ENCODE peak calls at places on chromosome 4, in eight cellular contexts. One of them, this sample, is unnamed.
A peak's percentile ranks its signal among the peaks of the same experiment; 100 is the strongest.

GRCh38 chr4:17577660-17578481 is 873 bp downstream of the LAP3 start:
- DNase-seq in IMR-90: peak; percentile 4
- DNase-seq in tibial nerve: no peak
- DNase-seq in aorta: peak; percentile 86
- DNase-seq in H9: no peak
- DNase-seq in breast epithelium: peak; percentile 31
- DNase-seq in right cardiac atrium: peak; percentile 80
- DNase-seq in CD8-positive, alpha-beta T cell: no peak
- DNase-seq in this sample: no peak

GRCh38 chr4:175635513-175635912 is 176.6 kb downstream of the GPM6A start:
- DNase-seq in IMR-90: no peak
- DNase-seq in right cardiac atrium: no peak
- DNase-seq in breast epithelium: no peak
- DNase-seq in aorta: no peak
- DNase-seq in H9: no peak
- DNase-seq in CD8-positive, alpha-beta T cell: no peak
- DNase-seq in tibial nerve: no peak
- DNase-seq in this sample: no peak

GRCh38 chr4:138175337-138175794 is 66.8 kb downstream of the SLC7A11 start:
- DNase-seq in aorta: no peak
- DNase-seq in tibial nerve: no peak
- DNase-seq in IMR-90: peak; percentile 61
- DNase-seq in breast epithelium: no peak
- DNase-seq in CD8-positive, alpha-beta T cell: no peak
- DNase-seq in right cardiac atrium: no peak
- DNase-seq in H9: no peak
- DNase-seq in this sample: no peak

GRCh38 chr4:82431026-82431745 is 796 bp downstream of the ENOPH1 start:
- DNase-seq in breast epithelium: peak; percentile 29
- DNase-seq in right cardiac atrium: no peak
- DNase-seq in aorta: no peak
- DNase-seq in H9: peak; percentile 42
- DNase-seq in tibial nerve: no peak
- DNase-seq in CD8-positive, alpha-beta T cell: peak; percentile 24
- DNase-seq in IMR-90: peak; percentile 39
- DNase-seq in this sample: peak; percentile 31

GRCh38 chr4:1283711-1284110 is 6.0 kb upstream of the MAEA start:
- DNase-seq in breast epithelium: no peak
- DNase-seq in H9: no peak
- DNase-seq in aorta: no peak
- DNase-seq in right cardiac atrium: no peak
- DNase-seq in CD8-positive, alpha-beta T cell: no peak
- DNase-seq in tibial nerve: no peak
- DNase-seq in IMR-90: no peak
- DNase-seq in this sample: no peak

GRCh38 chr4:123995939-123996338 is 599.3 kb downstream of the SPRY1 start:
- DNase-seq in H9: no peak
- DNase-seq in IMR-90: peak; percentile 88
- DNase-seq in aorta: no peak
- DNase-seq in breast epithelium: no peak
- DNase-seq in CD8-positive, alpha-beta T cell: no peak
- DNase-seq in right cardiac atrium: no peak
- DNase-seq in tibial nerve: no peak
- DNase-seq in this sample: no peak

GRCh38 chr4:100891808-100892207 is 374.0 kb upstream of the EMCN start:
- DNase-seq in IMR-90: no peak
- DNase-seq in right cardiac atrium: no peak
- DNase-seq in CD8-positive, alpha-beta T cell: no peak
- DNase-seq in breast epithelium: no peak
- DNase-seq in tibial nerve: no peak
- DNase-seq in aorta: no peak
- DNase-seq in H9: no peak
- DNase-seq in this sample: no peak

GRCh38 chr4:188780686-188781085 is 641.4 kb downstream of the TRIML1 start:
- DNase-seq in breast epithelium: no peak
- DNase-seq in tibial nerve: no peak
- DNase-seq in IMR-90: no peak
- DNase-seq in aorta: no peak
- DNase-seq in right cardiac atrium: no peak
- DNase-seq in CD8-positive, alpha-beta T cell: no peak
- DNase-seq in H9: no peak
- DNase-seq in this sample: no peak

GRCh38 chr4:151990201-151990600 is 229.4 kb upstream of the GATB start:
- DNase-seq in aorta: no peak
- DNase-seq in IMR-90: peak; percentile 41
- DNase-seq in breast epithelium: no peak
- DNase-seq in CD8-positive, alpha-beta T cell: no peak
- DNase-seq in H9: no peak
- DNase-seq in right cardiac atrium: no peak
- DNase-seq in tibial nerve: no peak
- DNase-seq in this sample: no peak

GRCh38 chr4:762211-763190 is 56.9 kb downstream of the PCGF3 start:
- DNase-seq in right cardiac atrium: no peak
- DNase-seq in tibial nerve: no peak
- DNase-seq in IMR-90: no peak
- DNase-seq in CD8-positive, alpha-beta T cell: no peak
- DNase-seq in breast epithelium: no peak
- DNase-seq in H9: no peak
- DNase-seq in aorta: no peak
- DNase-seq in this sample: no peak

GRCh38 chr4:165194368-165194767 is 13.0 kb upstream of the KLHL2 start:
- DNase-seq in tibial nerve: no peak
- DNase-seq in CD8-positive, alpha-beta T cell: no peak
- DNase-seq in IMR-90: no peak
- DNase-seq in right cardiac atrium: no peak
- DNase-seq in aorta: no peak
- DNase-seq in H9: no peak
- DNase-seq in breast epithelium: no peak
- DNase-seq in this sample: no peak

GRCh38 chr4:110543577-110543976 is 67.6 kb downstream of the ENPEP start:
- DNase-seq in tibial nerve: no peak
- DNase-seq in CD8-positive, alpha-beta T cell: no peak
- DNase-seq in breast epithelium: no peak
- DNase-seq in H9: no peak
- DNase-seq in aorta: no peak
- DNase-seq in right cardiac atrium: no peak
- DNase-seq in IMR-90: no peak
- DNase-seq in this sample: no peak

GRCh38 chr4:93475730-93476129 is 352.8 kb upstream of the ATOH1 start:
- DNase-seq in IMR-90: no peak
- DNase-seq in tibial nerve: no peak
- DNase-seq in aorta: no peak
- DNase-seq in CD8-positive, alpha-beta T cell: no peak
- DNase-seq in H9: no peak
- DNase-seq in breast epithelium: no peak
- DNase-seq in right cardiac atrium: no peak
- DNase-seq in this sample: no peak

GRCh38 chr4:71186566-71187398 is 152.0 kb upstream of the SLC4A4 start:
- DNase-seq in breast epithelium: no peak
- DNase-seq in H9: peak; percentile 63
- DNase-seq in right cardiac atrium: peak; percentile 88
- DNase-seq in tibial nerve: peak; percentile 15
- DNase-seq in aorta: peak; percentile 86
- DNase-seq in IMR-90: peak; percentile 53
- DNase-seq in CD8-positive, alpha-beta T cell: no peak
- DNase-seq in this sample: peak; percentile 66

GRCh38 chr4:186285147-186285546 is 19.2 kb downstream of the F11 start:
- DNase-seq in right cardiac atrium: no peak
- DNase-seq in IMR-90: no peak
- DNase-seq in tibial nerve: no peak
- DNase-seq in H9: no peak
- DNase-seq in CD8-positive, alpha-beta T cell: no peak
- DNase-seq in breast epithelium: no peak
- DNase-seq in aorta: no peak
- DNase-seq in this sample: no peak

GRCh38 chr4:6855692-6856297 is 53.8 kb upstream of the TBC1D14 start:
- DNase-seq in IMR-90: peak; percentile 93
- DNase-seq in H9: no peak
- DNase-seq in CD8-positive, alpha-beta T cell: no peak
- DNase-seq in right cardiac atrium: no peak
- DNase-seq in aorta: no peak
- DNase-seq in breast epithelium: no peak
- DNase-seq in tibial nerve: no peak
- DNase-seq in this sample: peak; percentile 37

GRCh38 chr4:64911846-64912245 is 502.6 kb upstream of the TECRL start:
- DNase-seq in right cardiac atrium: no peak
- DNase-seq in CD8-positive, alpha-beta T cell: no peak
- DNase-seq in H9: peak; percentile 49
- DNase-seq in tibial nerve: no peak
- DNase-seq in breast epithelium: no peak
- DNase-seq in IMR-90: no peak
- DNase-seq in aorta: no peak
- DNase-seq in this sample: no peak

GRCh38 chr4:22502895-22503814 is 12.7 kb downstream of the ADGRA3 start:
- DNase-seq in IMR-90: peak; percentile 40
- DNase-seq in breast epithelium: no peak
- DNase-seq in right cardiac atrium: no peak
- DNase-seq in tibial nerve: no peak
- DNase-seq in aorta: no peak
- DNase-seq in H9: no peak
- DNase-seq in CD8-positive, alpha-beta T cell: no peak
- DNase-seq in this sample: no peak

GRCh38 chr4:22510750-22511149 is 5.1 kb downstream of the ADGRA3 start:
- DNase-seq in aorta: no peak
- DNase-seq in CD8-positive, alpha-beta T cell: no peak
- DNase-seq in IMR-90: no peak
- DNase-seq in tibial nerve: no peak
- DNase-seq in H9: no peak
- DNase-seq in right cardiac atrium: no peak
- DNase-seq in breast epithelium: no peak
- DNase-seq in this sample: no peak

GRCh38 chr4:22512306-22512705 is 3.6 kb downstream of the ADGRA3 start:
- DNase-seq in aorta: no peak
- DNase-seq in right cardiac atrium: no peak
- DNase-seq in breast epithelium: no peak
- DNase-seq in IMR-90: peak; percentile 52
- DNase-seq in tibial nerve: no peak
- DNase-seq in H9: no peak
- DNase-seq in CD8-positive, alpha-beta T cell: no peak
- DNase-seq in this sample: no peak

GRCh38 chr4:22504931-22505330 is 10.9 kb downstream of the ADGRA3 start:
- DNase-seq in right cardiac atrium: no peak
- DNase-seq in IMR-90: peak; percentile 22
- DNase-seq in H9: no peak
- DNase-seq in tibial nerve: no peak
- DNase-seq in breast epithelium: no peak
- DNase-seq in CD8-positive, alpha-beta T cell: no peak
- DNase-seq in aorta: no peak
- DNase-seq in this sample: no peak

GRCh38 chr4:22508376-22508775 is 7.5 kb downstream of the ADGRA3 start:
- DNase-seq in tibial nerve: no peak
- DNase-seq in H9: no peak
- DNase-seq in right cardiac atrium: no peak
- DNase-seq in IMR-90: peak; percentile 49
- DNase-seq in aorta: no peak
- DNase-seq in CD8-positive, alpha-beta T cell: no peak
- DNase-seq in breast epithelium: no peak
- DNase-seq in this sample: no peak
- H3K4me1 ChIP-seq in tibial nerve: no peaks in the 10 kb centered on the region
- H3K4me1 ChIP-seq in H9: peaks cover 19% of the 10 kb centered on the region
- H3K4me1 ChIP-seq in right cardiac atrium: peaks cover 5% of the 10 kb centered on the region
- H3K4me1 ChIP-seq in IMR-90: peaks cover 21% of the 10 kb centered on the region
- H3K4me1 ChIP-seq in aorta: peaks cover 6% of the 10 kb centered on the region
- H3K4me1 ChIP-seq in CD8-positive, alpha-beta T cell: no peaks in the 10 kb centered on the region
- H3K4me1 ChIP-seq in breast epithelium: no peaks in the 10 kb centered on the region
- H3K4me1 ChIP-seq in this sample: no peaks in the 10 kb centered on the region

DNA sequence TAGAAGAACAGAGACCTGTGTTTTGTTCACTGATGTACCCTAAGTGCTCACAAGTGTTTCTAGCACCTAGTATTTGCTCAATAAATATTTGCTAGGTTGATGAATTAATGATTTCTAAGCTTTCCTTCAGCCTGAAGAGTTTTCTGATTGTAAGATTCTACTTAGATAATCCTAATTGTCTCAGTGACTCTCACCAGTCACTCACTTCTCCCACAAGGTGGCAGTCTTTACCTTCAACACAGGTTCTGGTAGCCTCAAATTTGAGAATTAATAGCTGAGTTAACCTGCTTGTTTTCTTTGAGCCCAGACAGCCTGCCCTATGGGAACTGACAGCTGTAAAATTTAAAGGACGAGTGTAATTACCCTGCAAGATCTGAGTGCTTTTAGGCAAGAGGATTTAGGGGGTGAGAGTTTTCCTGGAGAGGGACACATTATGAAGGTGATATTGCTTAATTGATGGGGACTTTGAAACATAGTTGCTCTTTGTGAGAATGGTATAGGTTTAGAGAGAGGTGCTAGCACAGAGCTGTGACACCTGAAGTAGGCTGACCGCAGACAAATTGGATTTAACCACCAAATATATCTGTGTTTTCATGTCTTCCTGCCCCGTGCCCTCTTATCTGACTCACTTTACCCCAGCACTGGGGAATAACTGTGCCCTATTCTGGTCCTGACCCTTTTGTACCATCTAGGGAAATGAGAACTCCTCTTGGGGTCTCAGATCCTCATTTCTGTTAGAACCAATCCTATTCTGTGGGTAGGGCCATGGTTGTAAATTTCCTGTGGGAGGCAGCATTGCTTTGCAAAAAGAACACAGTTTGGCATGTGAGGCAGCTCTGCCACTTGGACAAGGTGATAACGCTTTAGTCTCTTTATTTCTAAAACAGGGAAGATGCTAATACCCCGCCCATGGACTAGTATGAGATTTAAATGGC is 27.7 kb downstream of the CD38 start:
- DNase-seq in right cardiac atrium: no peak
- DNase-seq in tibial nerve: no peak
- DNase-seq in CD8-positive, alpha-beta T cell: no peak
- DNase-seq in H9: peak; percentile 46
- DNase-seq in IMR-90: peak; percentile 63
- DNase-seq in aorta: no peak
- DNase-seq in breast epithelium: no peak
- DNase-seq in this sample: peak; percentile 54
- H3K4me1 ChIP-seq in right cardiac atrium: no peaks in the 10 kb centered on the region
- H3K4me1 ChIP-seq in tibial nerve: no peaks in the 10 kb centered on the region
- H3K4me1 ChIP-seq in CD8-positive, alpha-beta T cell: no peaks in the 10 kb centered on the region
- H3K4me1 ChIP-seq in H9: no peaks in the 10 kb centered on the region
- H3K4me1 ChIP-seq in IMR-90: no peaks in the 10 kb centered on the region
- H3K4me1 ChIP-seq in aorta: no peaks in the 10 kb centered on the region
- H3K4me1 ChIP-seq in breast epithelium: no peaks in the 10 kb centered on the region
- H3K4me1 ChIP-seq in this sample: no peaks in the 10 kb centered on the region

GRCh38 chr4:78561677-78562076 is 10.1 kb downstream of the ANXA3 start:
- DNase-seq in CD8-positive, alpha-beta T cell: no peak
- DNase-seq in breast epithelium: no peak
- DNase-seq in right cardiac atrium: no peak
- DNase-seq in IMR-90: no peak
- DNase-seq in tibial nerve: no peak
- DNase-seq in aorta: no peak
- DNase-seq in H9: no peak
- DNase-seq in this sample: no peak
- H3K4me1 ChIP-seq in CD8-positive, alpha-beta T cell: no peaks in the 10 kb centered on the region
- H3K4me1 ChIP-seq in breast epithelium: peaks cover 5% of the 10 kb centered on the region
- H3K4me1 ChIP-seq in right cardiac atrium: peaks cover 15% of the 10 kb centered on the region
- H3K4me1 ChIP-seq in IMR-90: peaks cover 19% of the 10 kb centered on the region
- H3K4me1 ChIP-seq in tibial nerve: no peaks in the 10 kb centered on the region
- H3K4me1 ChIP-seq in aorta: no peaks in the 10 kb centered on the region
- H3K4me1 ChIP-seq in H9: peaks cover 14% of the 10 kb centered on the region
- H3K4me1 ChIP-seq in this sample: no peaks in the 10 kb centered on the region

DNA sequence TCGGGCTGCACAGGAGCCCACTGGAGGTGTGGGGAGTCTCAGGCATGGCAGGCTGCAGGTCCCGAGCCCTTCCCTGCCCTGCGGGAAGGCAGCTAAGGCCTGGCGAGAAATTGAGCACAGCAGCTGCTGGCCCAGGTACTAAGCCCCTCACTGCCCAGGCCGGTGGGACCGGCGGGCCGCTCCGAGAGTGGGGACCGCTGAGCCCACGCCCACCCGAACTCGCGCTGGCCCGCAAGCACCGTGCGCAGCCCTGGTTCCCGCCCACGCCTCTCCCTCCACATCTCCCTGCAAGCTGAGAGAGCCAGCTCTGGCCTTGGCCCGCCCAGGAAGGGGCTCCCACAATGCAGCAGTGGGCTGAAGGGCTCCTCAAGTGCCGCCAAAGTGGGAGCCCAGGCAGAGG is 82.0 kb upstream of the NEIL3 start:
- DNase-seq in aorta: no peak
- DNase-seq in right cardiac atrium: peak; percentile 39
- DNase-seq in breast epithelium: no peak
- DNase-seq in tibial nerve: no peak
- DNase-seq in IMR-90: no peak
- DNase-seq in CD8-positive, alpha-beta T cell: no peak
- DNase-seq in H9: no peak
- DNase-seq in this sample: no peak
- H3K4me1 ChIP-seq in aorta: no peaks in the 10 kb centered on the region
- H3K4me1 ChIP-seq in right cardiac atrium: no peaks in the 10 kb centered on the region
- H3K4me1 ChIP-seq in breast epithelium: no peaks in the 10 kb centered on the region
- H3K4me1 ChIP-seq in tibial nerve: no peaks in the 10 kb centered on the region
- H3K4me1 ChIP-seq in IMR-90: peaks cover 7% of the 10 kb centered on the region
- H3K4me1 ChIP-seq in CD8-positive, alpha-beta T cell: no peaks in the 10 kb centered on the region
- H3K4me1 ChIP-seq in H9: no peaks in the 10 kb centered on the region
- H3K4me1 ChIP-seq in this sample: peaks cover 5% of the 10 kb centered on the region

This sample was measured in CD8-positive, alpha-beta memory T cell.